ENCODE peak calls at places on chromosomes 16 and 17, in five cellular contexts. X is lung; O is HTR-8/SVneo; J is nucleus accumbens; Y is stimulated activated CD4-positive, alpha-beta T cell treated with anti-CD3 and anti-CD28 coated beads, Interleukin-15, amount 100 ng/mL, for 1 hour. A is an unnamed sample.

GRCh38 chr16:6482861-6483530 is 849.6 kb upstream of the RBFOX1 start:
- DNase-seq in J (peak), O (no peak), Y (no peak), X (no peak), A (no peak)

GRCh38 chr17:39719563-39719962 is 10.8 kb downstream of the MIEN1 start:
- DNase-seq in O (no peak), J (no peak), Y (no peak), X (no peak), A (no peak)

GRCh38 chr17:81821147-81821546 is 11.9 kb downstream of the MCRIP1 start:
- DNase-seq in O (no peak), X (no peak), J (no peak), Y (no peak), A (no peak)

GRCh38 chr17:50072925-50073324 is 17.0 kb downstream of the ITGA3 start:
- DNase-seq in O (no peak), Y (no peak), J (no peak), X (no peak), A (no peak)

GRCh38 chr17:64152428-64153125 is 22.6 kb upstream of the ERN1 start:
- DNase-seq in O (no peak), X (no peak), J (no peak), Y (no peak), A (no peak)

GRCh38 chr17:60766778-60767190 is 89.1 kb downstream of the BCAS3 start:
- DNase-seq in Y (no peak), O (no peak), J (no peak), X (no peak), A (no peak)

GRCh38 chr17:13405807-13406206 is 195.9 kb downstream of the HS3ST3A1 start:
- DNase-seq in O (no peak), X (no peak), J (no peak), Y (no peak), A (no peak)

GRCh38 chr17:73249700-73250099 is 12.0 kb downstream of the CPSF4L start:
- DNase-seq in O (no peak), X (no peak), Y (no peak), J (no peak), A (no peak)

GRCh38 chr17:21352981-21353265 is 23.2 kb upstream of the KCNJ12 start:
- DNase-seq in O (no peak), X (no peak), J (no peak), Y (no peak), A (no peak)

GRCh38 chr17:5678171-5678570 is 93.9 kb upstream of the NLRP1 start:
- DNase-seq in O (no peak), J (no peak), Y (no peak), X (no peak), A (no peak)

GRCh38 chr16:1989826-1990335 is at the start of gene SYNGR3:
- DNase-seq in J (no peak), Y (no peak), X (no peak), O (no peak), A (no peak)

GRCh38 chr17:57665128-57665527 is 80.0 kb downstream of the CCDC182 start:
- DNase-seq in Y (no peak), O (no peak), J (no peak), X (no peak), A (no peak)

GRCh38 chr17:4199818-4200402 is 56.9 kb downstream of the CYB5D2 start:
- DNase-seq in O (peak), X (no peak), J (no peak), Y (no peak), A (peak)

GRCh38 chr17:76943202-76943601 is 75.0 kb downstream of the MGAT5B start:
- DNase-seq in X (no peak), J (no peak), Y (no peak), O (no peak), A (no peak)

A was measured in immature natural killer cell.